ENCODE peak calls at places on chromosomes 7 and 10, in seven cellular contexts. A, F, H, X, T, Y and W are unnamed samples.

GRCh38 chr7:19011212-19011611 is 106.2 kb downstream of the TWIST1 start:
- DNase-seq in A (no peak), F (no peak), H (no peak), X (no peak), T (no peak), Y (no peak), W (no peak)

GRCh38 chr7:123273185-123273584 is 73.4 kb upstream of the SLC13A1 start:
- DNase-seq in A (no peak), F (no peak), H (no peak), X (no peak), T (no peak), Y (no peak), W (no peak)

GRCh38 chr7:6157685-6158423 is 114.6 kb downstream of the CYTH3 start:
- DNase-seq in A (no peak), F (peak), H (no peak), X (no peak), T (no peak), Y (no peak), W (no peak)

GRCh38 chr10:80520661-80521488 is 16.8 kb upstream of the SH2D4B start:
- DNase-seq in A (peak), F (peak), H (no peak), X (no peak), T (no peak), Y (no peak), W (no peak)

GRCh38 chr7:28685660-28686417 is 272.3 kb downstream of the TRIL start:
- DNase-seq in A (peak), F (peak), H (peak), X (peak), T (peak), Y (peak), W (peak)

GRCh38 chr10:80729896-80730295 is 192.2 kb downstream of the SH2D4B start:
- DNase-seq in A (no peak), F (no peak), H (no peak), X (no peak), T (no peak), Y (no peak), W (no peak)

GRCh38 chr7:115812796-115813195 is 217.8 kb downstream of the TFEC start:
- DNase-seq in A (no peak), F (no peak), H (no peak), X (no peak), T (no peak), Y (no peak), W (no peak)

GRCh38 chr10:128058106-128058745 is 68.0 kb downstream of the MKI67 start:
- DNase-seq in A (peak), F (no peak), H (no peak), X (no peak), T (no peak), Y (no peak), W (no peak)

GRCh38 chr10:90204956-90205695 is 503.7 kb downstream of the KIF20B start:
- DNase-seq in A (no peak), F (no peak), H (no peak), X (no peak), T (no peak), Y (no peak), W (no peak)

GRCh38 chr10:33314788-33315561 is 19.5 kb downstream of the NRP1 start:
- DNase-seq in A (no peak), F (no peak), H (no peak), X (no peak), T (no peak), Y (no peak), W (no peak)

GRCh38 chr10:101272229-101272868 is 43.1 kb upstream of the LBX1 start:
- DNase-seq in A (peak), F (peak), H (peak), X (peak), T (peak), Y (peak), W (peak)

DNA sequence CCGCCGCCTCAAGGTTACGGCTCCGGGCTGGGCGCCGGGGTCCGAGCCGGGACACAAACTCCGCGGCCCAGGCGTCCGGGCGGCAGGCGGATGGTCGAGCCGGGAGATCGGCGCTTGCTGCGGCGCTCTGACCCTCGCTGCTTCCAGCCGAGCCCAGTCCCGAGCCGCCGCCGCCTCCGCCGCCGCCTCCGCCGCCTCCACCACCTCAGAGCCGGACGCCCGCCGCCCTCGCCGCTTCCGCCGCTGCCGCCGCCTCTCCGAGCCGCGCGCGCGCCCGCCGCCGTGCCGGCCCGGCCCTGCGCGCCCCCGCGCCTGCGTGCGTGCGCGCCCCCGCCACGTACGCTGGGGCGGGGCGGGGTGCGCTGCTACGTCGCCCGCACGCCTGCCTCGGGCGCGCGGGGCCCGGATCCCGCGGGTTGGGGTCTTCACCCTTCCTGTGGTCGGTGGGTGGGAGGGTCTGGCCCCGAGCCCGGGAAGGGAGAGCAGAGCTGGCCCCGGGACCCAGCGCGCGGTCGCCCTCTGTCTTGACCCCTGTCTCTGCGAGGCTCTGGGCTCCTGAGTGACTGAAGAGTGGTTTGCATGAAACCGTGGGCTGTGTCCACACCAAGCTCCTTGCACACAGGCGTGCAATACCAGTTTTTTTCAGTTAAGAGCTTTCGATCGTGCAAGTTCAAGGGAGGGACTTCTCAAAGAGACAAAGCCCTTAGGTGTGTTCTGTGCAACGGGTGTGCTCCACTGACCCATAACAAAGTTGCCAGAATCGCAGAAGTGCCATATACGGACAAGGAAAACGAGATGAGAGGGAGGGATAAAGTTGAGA is at the start of gene SMURF1:
- DNase-seq in A (peak), F (peak), H (peak), X (peak), T (no peak), Y (peak), W (peak)
- TF ChIP-seq POLR2A in A (peak), F (no peak), H (peak), X (peak), T (peak), Y (peak), W (peak)

GRCh38 chr7:2732959-2733584 is 45.1 kb downstream of the AMZ1 start:
- DNase-seq in A (peak), F (peak), H (peak), X (peak), T (no peak), Y (no peak), W (no peak)
- TF ChIP-seq POLR2A in A (no peak), F (no peak), H (no peak), X (no peak), T (no peak), Y (no peak), W (no peak)

GRCh38 chr10:7537126-7537525 is 126.3 kb upstream of the SFMBT2 start:
- DNase-seq in A (no peak), F (no peak), H (no peak), X (no peak), T (no peak), Y (no peak), W (no peak)

GRCh38 chr10:7534480-7534852 is 123.6 kb upstream of the SFMBT2 start:
- DNase-seq in A (no peak), F (no peak), H (no peak), X (no peak), T (no peak), Y (no peak), W (no peak)

GRCh38 chr10:7532723-7533498 is 122.1 kb upstream of the SFMBT2 start:
- DNase-seq in A (no peak), F (no peak), H (no peak), X (no peak), T (no peak), Y (no peak), W (no peak)

GRCh38 chr10:7529638-7530037 is 118.8 kb upstream of the SFMBT2 start:
- DNase-seq in A (no peak), F (peak), H (peak), X (no peak), T (peak), Y (peak), W (no peak)

GRCh38 chr10:7533657-7534479 is 123.0 kb upstream of the SFMBT2 start:
- DNase-seq in A (no peak), F (no peak), H (no peak), X (no peak), T (no peak), Y (no peak), W (no peak)
- TF ChIP-seq POLR2A in A (no peak), F (no peak), H (no peak), X (no peak), T (no peak), Y (no peak), W (no peak)

GRCh38 chr10:79445217-79445707 is at the start of gene ZCCHC24:
- DNase-seq in A (no peak), F (no peak), H (peak), X (peak), T (peak), Y (peak), W (peak)
- TF ChIP-seq POLR2A in A (peak), F (no peak), H (peak), X (no peak), T (peak), Y (peak), W (peak)

GRCh38 chr10:24871501-24871900 is 80.9 kb downstream of the PRTFDC1 start:
- DNase-seq in A (no peak), F (no peak), H (no peak), X (no peak), T (no peak), Y (no peak), W (no peak)

GRCh38 chr10:24871006-24871405 is 81.4 kb downstream of the PRTFDC1 start:
- DNase-seq in A (no peak), F (no peak), H (no peak), X (no peak), T (no peak), Y (no peak), W (no peak)

GRCh38 chr10:24869354-24870016 is 82.9 kb downstream of the PRTFDC1 start:
- DNase-seq in A (no peak), F (no peak), H (no peak), X (no peak), T (no peak), Y (no peak), W (no peak)

GRCh38 chr10:24862586-24862985 is 89.8 kb downstream of the PRTFDC1 start:
- DNase-seq in A (no peak), F (no peak), H (no peak), X (no peak), T (no peak), Y (no peak), W (no peak)

DNA sequence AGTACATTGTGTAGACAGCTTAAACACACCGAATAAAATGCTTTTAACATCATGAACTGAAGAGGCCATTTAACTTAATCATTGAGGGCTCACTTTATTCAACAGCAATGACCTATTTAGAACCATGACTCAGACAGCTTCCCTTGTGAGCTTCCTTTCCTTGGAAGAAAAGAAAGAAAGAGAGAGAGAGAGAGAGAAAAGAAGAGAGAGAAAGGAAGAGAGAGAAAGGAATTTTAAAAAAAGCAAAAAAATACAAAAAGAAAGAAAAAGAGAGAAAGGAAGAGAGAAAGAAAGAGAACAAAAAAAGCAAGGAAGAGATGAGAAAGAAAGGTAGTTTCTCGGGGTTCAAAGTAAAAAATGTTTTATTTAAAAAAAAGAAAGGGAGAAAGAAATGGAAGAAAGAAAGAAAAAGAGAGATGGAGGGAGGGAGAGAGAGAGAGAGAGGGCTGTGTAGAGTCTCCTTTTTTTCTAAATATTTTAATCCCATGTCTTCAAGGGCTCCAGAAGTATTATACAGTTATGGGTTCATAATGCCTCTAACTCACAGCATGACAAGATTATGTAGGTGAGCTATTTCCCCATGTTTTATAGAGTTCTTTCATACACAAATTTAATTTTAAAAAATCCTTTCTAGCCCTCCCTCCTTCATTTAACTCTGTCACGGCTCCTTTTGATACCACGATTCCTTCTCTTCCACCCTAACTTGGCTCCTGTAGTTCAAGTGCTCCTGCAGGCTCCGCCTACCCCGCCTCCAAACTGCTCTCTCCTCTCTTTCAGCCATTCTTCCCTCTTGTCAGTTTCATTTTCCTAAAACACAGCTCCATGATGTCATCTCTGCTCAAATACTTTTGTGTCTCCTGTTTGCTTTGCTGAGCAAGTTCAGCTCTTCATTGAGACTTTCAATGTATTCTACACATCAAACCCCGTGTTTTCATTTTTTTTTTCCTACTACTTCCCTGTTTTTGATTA is 85.5 kb downstream of the PRTFDC1 start:
- DNase-seq in A (no peak), F (peak), H (no peak), X (peak), T (no peak), Y (peak), W (peak)
- TF ChIP-seq POLR2A in A (no peak), F (no peak), H (no peak), X (no peak), T (no peak), Y (no peak), W (no peak)

GRCh38 chr7:128791968-128792319 is at the start of gene CCDC136:
- DNase-seq in A (no peak), F (no peak), H (no peak), X (no peak), T (no peak), Y (no peak), W (peak)

GRCh38 chr7:128792471-128793183 is 859 bp downstream of the CCDC136 start:
- DNase-seq in A (no peak), F (peak), H (peak), X (no peak), T (no peak), Y (no peak), W (no peak)

GRCh38 chr7:128790297-128791037 is 1.3 kb upstream of the CCDC136 start:
- DNase-seq in A (no peak), F (no peak), H (no peak), X (no peak), T (no peak), Y (no peak), W (no peak)

GRCh38 chr7:128793184-128793552 is 1.4 kb downstream of the CCDC136 start:
- DNase-seq in A (no peak), F (no peak), H (peak), X (no peak), T (no peak), Y (no peak), W (no peak)

GRCh38 chr7:128791121-128791967 is 424 bp upstream of the CCDC136 start:
- DNase-seq in A (peak), F (peak), H (peak), X (peak), T (no peak), Y (peak), W (peak)
- TF ChIP-seq POLR2A in A (no peak), F (peak), H (peak), X (peak), T (no peak), Y (no peak), W (peak)

DNA sequence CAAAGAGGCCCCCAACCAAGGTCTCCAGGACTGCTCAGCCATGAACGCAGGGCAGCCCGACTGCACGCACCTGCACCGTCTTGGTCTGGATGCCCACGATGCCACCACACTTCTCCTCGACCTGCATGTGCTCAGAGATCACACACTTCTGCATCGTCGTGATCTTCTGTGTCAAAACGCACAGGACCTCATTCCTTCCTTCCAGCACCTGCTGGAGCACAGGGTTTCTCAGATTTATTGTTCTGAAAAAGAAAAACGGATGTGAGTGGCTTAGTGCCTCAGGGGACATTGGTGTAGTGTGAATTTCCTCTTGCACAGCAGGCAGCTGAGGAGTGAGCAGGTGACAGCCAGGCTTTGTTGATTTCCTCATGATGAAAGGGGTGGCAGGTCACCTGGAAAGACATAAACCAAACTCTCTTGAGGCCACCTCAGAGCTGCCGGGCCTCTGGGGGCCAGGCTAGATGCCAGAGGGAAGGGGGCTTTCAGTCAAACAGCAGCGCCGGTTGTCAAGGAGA is 38.2 kb downstream of the GSDME start:
- DNase-seq in A (no peak), F (no peak), H (no peak), X (no peak), T (no peak), Y (no peak), W (no peak)
- TF ChIP-seq POLR2A in A (no peak), F (no peak), H (no peak), X (no peak), T (no peak), Y (no peak), W (no peak)